ENCODE peak calls at places on chromosomes 11 and 22, in five cellular contexts. U is GM12878, Q is A549, X is K562, B is SK-N-SH. D is an unnamed sample.

GRCh38 chr11:34963351-34963750 is 46.9 kb downstream of the PDHX start:
- DNase-seq in Q (no peak), X (no peak), B (no peak), U (no peak), D (no peak)

GRCh38 chr22:19447388-19448075 is at the start of gene C22orf39:
- DNase-seq in B (peak), X (peak), Q (peak), U (peak), D (peak)

GRCh38 chr11:134949121-134949591 is 537.1 kb upstream of the B3GAT1 start:
- DNase-seq in X (no peak), Q (no peak), U (no peak), B (no peak), D (peak)

GRCh38 chr11:11207428-11207827 is 145.6 kb downstream of the CSNK2A3 start:
- DNase-seq in X (no peak), B (no peak), U (no peak), Q (no peak), D (no peak)

GRCh38 chr11:44894217-44894617 is 56.5 kb downstream of the TP53I11 start:
- DNase-seq in X (peak), B (peak), U (no peak), Q (peak), D (peak)

GRCh38 chr11:64276653-64277431 is 7.6 kb downstream of the BAD start:
- DNase-seq in X (no peak), Q (peak), B (no peak), U (no peak), D (no peak)

GRCh38 chr22:46472722-46473016 is 64.8 kb downstream of the CELSR1 start:
- DNase-seq in B (no peak), U (no peak), X (no peak), Q (no peak), D (no peak)

GRCh38 chr11:134557571-134558257 is 145.7 kb upstream of the B3GAT1 start:
- DNase-seq in U (no peak), X (no peak), Q (no peak), B (no peak), D (no peak)

GRCh38 chr11:97703815-97704214 is 1314.0 kb downstream of the JRKL start:
- DNase-seq in U (no peak), B (no peak), Q (no peak), X (no peak), D (no peak)

GRCh38 chr22:29813563-29813962 is 24.5 kb downstream of the ASCC2 start:
- DNase-seq in X (peak), B (no peak), U (no peak), Q (peak), D (no peak)

GRCh38 chr22:48477031-48477721 is 1350.5 kb downstream of the BRD1 start:
- DNase-seq in U (no peak), B (no peak), Q (no peak), X (no peak), D (no peak)

GRCh38 chr22:50530280-50530856 is 556 bp upstream of the TYMP start:
- DNase-seq in X (no peak), Q (peak), B (no peak), U (no peak), D (peak)

GRCh38 chr11:64234840-64235379 is 526 bp downstream of the VEGFB start:
- DNase-seq in X (no peak), B (peak), Q (no peak), U (no peak), D (no peak)

GRCh38 chr11:34682822-34683221 is 61.9 kb downstream of the EHF start:
- DNase-seq in U (no peak), B (no peak), Q (peak), X (no peak), D (peak)

GRCh38 chr22:25403752-25404471 is 160.6 kb upstream of the GRK3 start:
- DNase-seq in B (peak), U (no peak), X (peak), Q (no peak), D (peak)

GRCh38 chr11:1597331-1597741 is 758 bp downstream of the KRTAP5-2 start:
- DNase-seq in Q (no peak), U (no peak), X (no peak), B (no peak), D (no peak)

GRCh38 chr11:44382648-44383240 is 72.8 kb upstream of the ALX4 start:
- DNase-seq in B (no peak), Q (no peak), U (no peak), X (no peak), D (no peak)

GRCh38 chr11:6328321-6328720 is 8.0 kb upstream of the CAVIN3 start:
- DNase-seq in B (no peak), X (no peak), Q (no peak), U (no peak), D (peak)

GRCh38 chr11:86670179-86670578 is 2.2 kb downstream of the ME3 start:
- DNase-seq in Q (no peak), X (no peak), U (no peak), B (no peak), D (peak)

GRCh38 chr11:74057251-74058151 is 48.6 kb upstream of the UCP3 start:
- DNase-seq in Q (peak), U (no peak), X (peak), B (no peak), D (peak)

GRCh38 chr11:122773781-122774266 is 64.5 kb upstream of the CRTAM start:
- DNase-seq in X (no peak), U (no peak), B (no peak), Q (no peak), D (no peak)

GRCh38 chr11:74330065-74330858 is 18.8 kb upstream of the P4HA3 start:
- DNase-seq in X (no peak), B (no peak), Q (no peak), U (no peak), D (peak)

GRCh38 chr11:72624496-72625201 is 49.6 kb downstream of the PDE2A start:
- DNase-seq in U (no peak), Q (no peak), X (no peak), B (no peak), D (no peak)

GRCh38 chr11:102730036-102730815 is 5.5 kb upstream of the MMP8 start:
- DNase-seq in U (no peak), X (no peak), Q (no peak), B (no peak), D (peak)

GRCh38 chr11:13962562-13963168 is at the start of gene SPON1:
- DNase-seq in U (no peak), B (peak), X (no peak), Q (no peak), D (peak)

GRCh38 chr22:36386351-36386899 is 1.3 kb downstream of the MYH9 start:
- DNase-seq in Q (no peak), X (no peak), U (peak), B (no peak), D (no peak)

GRCh38 chr11:130473795-130474377 is 25.4 kb downstream of the ADAMTS15 start:
- DNase-seq in X (no peak), B (no peak), Q (no peak), U (no peak), D (no peak)

GRCh38 chr11:6353367-6353987 is 33.2 kb upstream of the CAVIN3 start:
- DNase-seq in U (peak), Q (peak), B (peak), X (peak), D (peak)

GRCh38 chr11:131033151-131033651 is 116.9 kb upstream of the SNX19 start:
- DNase-seq in U (no peak), B (no peak), Q (peak), X (peak), D (peak)

GRCh38 chr22:50626314-50626855 is 1.6 kb downstream of the ARSA start:
- DNase-seq in Q (no peak), B (no peak), U (no peak), X (no peak), D (no peak)

GRCh38 chr11:70675697-70676374 is 277.5 kb downstream of the CTTN start:
- DNase-seq in X (peak), Q (no peak), B (no peak), U (no peak), D (no peak)

GRCh38 chr22:20653795-20654342 is 120.0 kb upstream of the SERPIND1 start:
- DNase-seq in U (no peak), X (no peak), B (no peak), Q (no peak), D (no peak)

GRCh38 chr11:12090061-12090572 is 20.3 kb upstream of the MICAL2 start:
- DNase-seq in X (no peak), U (no peak), Q (no peak), B (no peak), D (peak)

GRCh38 chr11:123313261-123313660 is 116.8 kb upstream of the GRAMD1B start:
- DNase-seq in U (no peak), B (no peak), Q (no peak), X (no peak), D (no peak)

GRCh38 chr11:57213282-57214086 is 23.6 kb downstream of the APLNR start:
- DNase-seq in U (no peak), X (no peak), Q (no peak), B (peak), D (peak)

GRCh38 chr11:58394195-58394594 is 12.5 kb downstream of the OR5B3 start:
- DNase-seq in X (no peak), Q (no peak), U (no peak), B (no peak), D (peak)

GRCh38 chr11:46281374-46281831 is 3.9 kb downstream of the CREB3L1 start:
- DNase-seq in X (peak), B (no peak), Q (no peak), U (no peak), D (peak)

GRCh38 chr11:30719420-30719819 is 133.3 kb upstream of the MPPED2 start:
- DNase-seq in U (no peak), X (no peak), Q (no peak), B (no peak), D (no peak)

DNA sequence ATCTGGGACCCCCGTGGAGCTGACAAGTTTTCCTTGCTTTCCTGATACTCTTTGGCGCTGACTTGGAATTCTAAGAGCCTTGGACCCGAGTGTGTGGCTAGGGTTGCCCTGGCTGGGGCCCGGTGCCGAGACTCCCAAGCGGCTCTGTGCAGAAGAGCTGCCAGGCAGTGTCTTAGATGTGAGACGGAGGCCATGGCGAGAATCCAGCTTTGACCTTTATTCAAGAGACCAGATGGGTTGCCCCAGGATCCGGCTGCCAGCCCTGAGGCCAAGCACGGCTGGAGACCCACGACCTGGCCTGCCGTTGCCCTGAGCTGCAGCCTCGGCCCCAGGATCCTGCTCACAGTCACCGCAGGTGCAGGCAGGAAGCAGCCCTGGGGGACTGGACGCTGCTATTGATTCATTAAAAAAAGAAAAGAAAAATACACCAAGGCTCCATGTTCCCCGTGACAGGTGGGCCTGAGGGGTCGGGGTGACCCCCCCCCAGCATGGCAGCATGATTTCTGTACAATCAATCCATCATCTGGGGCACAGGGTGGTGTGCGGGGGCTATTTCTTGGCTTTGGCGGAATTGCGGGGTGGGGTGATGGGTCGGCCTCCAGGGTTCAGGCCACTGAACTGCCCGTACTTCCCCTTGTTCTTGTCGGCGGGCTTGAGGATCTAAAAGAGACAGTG is 3.5 kb downstream of the PPP1CA start:
- DNase-seq in B (no peak), U (no peak), Q (no peak), X (no peak), D (no peak)
- TF ChIP-seq RCOR1 in B (no peak), U (no peak), Q (no peak), X (no peak), D (no peak)

DNA sequence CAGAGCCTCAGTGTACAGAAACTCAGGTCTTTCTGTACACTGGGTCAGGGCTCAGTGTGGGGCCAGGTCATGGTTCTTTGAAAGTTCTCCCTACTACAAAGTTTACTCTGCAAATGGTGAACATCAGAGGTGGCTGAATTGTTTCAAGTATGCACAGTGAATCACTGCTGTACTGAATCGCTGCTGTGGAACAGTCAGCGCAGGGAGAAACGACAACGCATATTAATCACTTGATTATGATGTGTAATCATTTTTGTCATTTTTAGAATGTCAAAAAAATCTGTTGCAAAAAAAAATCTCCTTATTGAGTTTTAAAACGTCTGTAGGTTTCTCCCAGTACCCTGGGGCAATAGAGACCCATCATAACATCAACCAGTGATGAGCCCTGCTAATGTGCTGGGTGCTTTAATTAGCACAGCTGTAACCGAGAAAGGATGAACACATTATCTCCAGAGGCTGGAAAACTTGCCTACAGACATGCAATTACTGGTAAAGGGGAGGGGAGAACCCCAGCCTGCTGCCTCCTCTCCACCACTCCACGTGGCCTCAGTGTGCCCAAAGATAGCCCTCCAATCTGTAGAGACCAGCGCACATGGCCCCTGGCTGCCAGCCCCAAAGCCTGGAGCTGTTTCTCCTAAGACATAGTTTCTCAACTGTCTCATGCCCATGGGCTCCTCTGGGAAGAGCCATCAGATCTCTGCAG is 12.8 kb downstream of the ARRB1 start:
- DNase-seq in X (no peak), B (peak), U (no peak), Q (no peak), D (peak)
- TF ChIP-seq RCOR1 in X (no peak), B (no peak), U (no peak), Q (no peak), D (no peak)

GRCh38 chr11:5007561-5007960 is 12.9 kb downstream of the OR51L1 start:
- DNase-seq in Q (no peak), B (no peak), X (peak), U (no peak), D (no peak)
- TF ChIP-seq RCOR1 in Q (no peak), B (no peak), X (no peak), U (no peak), D (no peak)

DNA sequence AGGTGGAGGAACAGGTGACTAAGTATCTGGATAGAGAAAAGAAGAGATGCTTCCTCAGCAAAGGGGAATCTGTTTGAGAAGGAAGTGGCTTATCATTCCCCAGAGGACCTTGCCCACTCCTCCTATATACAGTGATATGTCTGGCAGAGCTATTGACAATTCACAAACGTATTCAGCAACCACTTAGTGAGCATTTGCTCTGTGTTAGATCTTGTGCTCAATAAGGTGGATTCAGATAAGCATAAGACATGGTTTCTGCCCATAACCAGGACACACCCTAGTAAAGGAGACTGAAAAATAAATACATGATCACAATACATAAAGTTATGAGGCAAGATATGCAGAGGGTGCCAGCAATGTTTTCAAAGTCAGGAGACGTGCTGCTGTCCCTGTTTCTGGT is 1.4 kb downstream of the TMEM9B start:
- DNase-seq in Q (no peak), X (no peak), U (no peak), B (no peak), D (no peak)
- TF ChIP-seq RCOR1 in Q (no peak), X (no peak), U (no peak), B (no peak), D (no peak)

GRCh38 chr11:96096360-96096759 is 172.5 kb upstream of the MTMR2 start:
- DNase-seq in B (no peak), Q (no peak), U (no peak), X (no peak), D (no peak)

GRCh38 chr11:96101146-96101545 is 177.2 kb upstream of the MTMR2 start:
- DNase-seq in U (no peak), X (no peak), Q (no peak), B (no peak), D (no peak)

GRCh38 chr11:96097844-96098421 is 174.0 kb upstream of the MTMR2 start:
- DNase-seq in Q (no peak), X (no peak), U (no peak), B (no peak), D (peak)

GRCh38 chr11:96095884-96096301 is 172.0 kb upstream of the MTMR2 start:
- DNase-seq in B (no peak), U (no peak), Q (no peak), X (no peak), D (no peak)

GRCh38 chr11:96098511-96099241 is 174.8 kb upstream of the MTMR2 start:
- DNase-seq in B (no peak), Q (no peak), U (no peak), X (no peak), D (peak)
- TF ChIP-seq RCOR1 in B (no peak), Q (no peak), U (no peak), X (no peak), D (no peak)

DNA sequence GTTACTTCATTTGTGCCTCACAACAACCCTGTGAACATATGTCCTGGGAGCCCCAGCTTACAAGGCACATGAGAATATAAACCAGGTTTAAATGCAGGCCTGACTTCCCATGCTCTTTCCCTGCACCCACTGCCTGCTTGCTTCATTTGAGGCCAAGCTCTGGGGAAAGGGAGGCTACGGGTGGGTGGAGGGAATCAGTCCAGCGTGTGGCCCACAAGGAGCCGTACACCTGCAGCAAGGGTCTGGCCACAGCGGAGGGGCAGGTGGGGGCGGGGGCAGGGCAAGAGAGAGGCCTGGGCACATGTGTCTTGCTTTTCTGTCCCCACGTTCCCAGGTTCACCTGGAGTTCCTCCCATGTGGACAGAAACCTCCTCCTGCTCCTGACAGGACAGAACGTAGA is 26.2 kb downstream of the FAM83F start:
- DNase-seq in U (no peak), X (no peak), Q (no peak), B (no peak), D (no peak)
- TF ChIP-seq RCOR1 in U (no peak), X (no peak), Q (no peak), B (no peak), D (no peak)

GRCh38 chr22:42937164-42937854 is 77.6 kb downstream of the PACSIN2 start:
- DNase-seq in B (no peak), X (peak), Q (peak), U (no peak), D (peak)
- TF ChIP-seq RCOR1 in B (no peak), X (no peak), Q (no peak), U (no peak), D (no peak)

DNA sequence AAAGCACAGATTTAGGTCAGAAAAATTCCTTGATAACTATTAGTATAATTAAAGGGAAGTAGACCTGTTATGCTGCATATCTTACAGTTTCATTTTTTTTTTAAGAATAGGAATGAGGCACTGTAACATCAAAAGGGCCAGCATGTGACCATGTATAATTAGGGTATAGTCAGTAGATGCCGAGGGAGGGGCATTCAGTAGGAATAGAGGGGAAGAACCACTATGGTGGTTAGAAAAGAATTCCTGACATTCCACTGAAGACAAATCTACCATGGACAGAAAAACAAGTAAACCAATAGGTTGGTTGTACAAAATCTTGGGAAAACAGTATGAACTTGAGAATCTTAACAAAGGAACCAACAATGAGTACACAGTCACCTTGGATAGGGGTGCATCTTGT is 78.4 kb upstream of the CCDC179 start:
- DNase-seq in B (no peak), Q (no peak), U (no peak), X (no peak), D (no peak)
- TF ChIP-seq RCOR1 in B (no peak), Q (no peak), U (no peak), X (no peak), D (no peak)

DNA sequence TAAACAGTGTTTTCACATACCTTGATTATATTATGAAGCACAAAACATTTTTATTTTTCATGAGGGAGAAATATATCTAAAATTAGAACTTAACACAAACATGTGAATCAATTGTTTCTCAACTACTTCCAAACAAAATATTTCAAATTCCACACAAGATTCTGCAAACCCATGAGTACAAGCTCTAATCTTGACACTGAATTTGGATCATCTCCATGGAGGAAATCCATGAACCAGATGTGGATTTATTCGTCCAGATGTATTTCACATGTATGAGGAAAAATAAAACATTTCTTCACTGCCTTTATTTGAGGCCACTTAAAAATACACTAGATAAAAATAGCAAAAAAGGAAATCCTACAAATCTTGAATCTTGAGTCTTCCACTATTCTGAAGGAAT is 184.2 kb downstream of the SBF2 start:
- DNase-seq in Q (no peak), B (no peak), U (no peak), X (no peak), D (peak)
- TF ChIP-seq RCOR1 in Q (no peak), B (no peak), U (no peak), X (no peak), D (no peak)

D was measured in IMR-90.